ENCODE peak calls at places on chromosomes 13 and 19, in eight cellular contexts. One of them, this sample, is unnamed.

GRCh38 chr13:31815361-31816144 is 76.2 kb downstream of the RXFP2 start:
- DNase-seq in A673: no peak
- DNase-seq in foreskin fibroblast: no peak
- DNase-seq in fibroblast of lung: no peak
- DNase-seq in Karpas-422: no peak
- DNase-seq in cardiac fibroblast: no peak
- DNase-seq in A549: no peak
- DNase-seq in fibroblast of mammary gland: no peak
- DNase-seq in this sample: no peak

GRCh38 chr19:1274081-1274851 is 1.1 kb upstream of the FAM174C start:
- DNase-seq in A549: no peak
- DNase-seq in A673: no peak
- DNase-seq in fibroblast of mammary gland: no peak
- DNase-seq in Karpas-422: no peak
- DNase-seq in fibroblast of lung: no peak
- DNase-seq in cardiac fibroblast: peak; percentile 3
- DNase-seq in foreskin fibroblast: no peak
- DNase-seq in this sample: peak; percentile 71

GRCh38 chr19:641702-642101 is 2.0 kb downstream of the FGF22 start:
- DNase-seq in foreskin fibroblast: no peak
- DNase-seq in fibroblast of lung: no peak
- DNase-seq in fibroblast of mammary gland: no peak
- DNase-seq in A549: no peak
- DNase-seq in A673: no peak
- DNase-seq in Karpas-422: no peak
- DNase-seq in cardiac fibroblast: no peak
- DNase-seq in this sample: no peak

GRCh38 chr19:383040-383439 is 25.9 kb downstream of the C2CD4C start:
- DNase-seq in fibroblast of lung: no peak
- DNase-seq in A673: no peak
- DNase-seq in A549: no peak
- DNase-seq in Karpas-422: no peak
- DNase-seq in cardiac fibroblast: no peak
- DNase-seq in foreskin fibroblast: no peak
- DNase-seq in fibroblast of mammary gland: peak; percentile 41
- DNase-seq in this sample: no peak

GRCh38 chr19:47013041-47013517 is 6.6 kb upstream of the NPAS1 start:
- DNase-seq in fibroblast of mammary gland: peak; percentile 59
- DNase-seq in A549: no peak
- DNase-seq in A673: peak; percentile 86
- DNase-seq in fibroblast of lung: peak; percentile 45
- DNase-seq in cardiac fibroblast: peak; percentile 73
- DNase-seq in Karpas-422: peak; percentile 72
- DNase-seq in foreskin fibroblast: peak; percentile 40
- DNase-seq in this sample: peak; percentile 94

GRCh38 chr13:112959701-112960542 is 9.1 kb upstream of the MCF2L start:
- DNase-seq in fibroblast of mammary gland: no peak
- DNase-seq in A673: no peak
- DNase-seq in cardiac fibroblast: no peak
- DNase-seq in Karpas-422: no peak
- DNase-seq in fibroblast of lung: no peak
- DNase-seq in foreskin fibroblast: no peak
- DNase-seq in A549: no peak
- DNase-seq in this sample: no peak

GRCh38 chr13:79435549-79435948 is 29.5 kb upstream of the RBM26 start:
- DNase-seq in Karpas-422: no peak
- DNase-seq in A549: no peak
- DNase-seq in A673: no peak
- DNase-seq in fibroblast of mammary gland: peak; percentile 53
- DNase-seq in foreskin fibroblast: peak; percentile 71
- DNase-seq in cardiac fibroblast: peak; percentile 71
- DNase-seq in fibroblast of lung: peak; percentile 83
- DNase-seq in this sample: no peak

GRCh38 chr13:94408300-94409036 is 71.0 kb downstream of the DCT start:
- DNase-seq in foreskin fibroblast: no peak
- DNase-seq in fibroblast of lung: no peak
- DNase-seq in A549: no peak
- DNase-seq in fibroblast of mammary gland: no peak
- DNase-seq in Karpas-422: no peak
- DNase-seq in A673: no peak
- DNase-seq in cardiac fibroblast: no peak
- DNase-seq in this sample: no peak

GRCh38 chr19:39448271-39448670 is 2.9 kb downstream of the SUPT5H start:
- DNase-seq in foreskin fibroblast: peak; percentile 24
- DNase-seq in A673: no peak
- DNase-seq in Karpas-422: peak; percentile 69
- DNase-seq in fibroblast of lung: peak; percentile 68
- DNase-seq in A549: no peak
- DNase-seq in fibroblast of mammary gland: peak; percentile 30
- DNase-seq in cardiac fibroblast: peak; percentile 39
- DNase-seq in this sample: no peak

GRCh38 chr19:10752237-10752912 is 34.5 kb downstream of the DNM2 start:
- DNase-seq in foreskin fibroblast: no peak
- DNase-seq in Karpas-422: no peak
- DNase-seq in cardiac fibroblast: no peak
- DNase-seq in fibroblast of mammary gland: no peak
- DNase-seq in A549: no peak
- DNase-seq in fibroblast of lung: no peak
- DNase-seq in A673: no peak
- DNase-seq in this sample: no peak

GRCh38 chr13:51646041-51646670 is 61.9 kb downstream of the WDFY2 start:
- DNase-seq in A673: no peak
- DNase-seq in fibroblast of mammary gland: no peak
- DNase-seq in fibroblast of lung: no peak
- DNase-seq in Karpas-422: no peak
- DNase-seq in cardiac fibroblast: no peak
- DNase-seq in foreskin fibroblast: no peak
- DNase-seq in A549: no peak
- DNase-seq in this sample: peak; percentile 44

GRCh38 chr19:39696418-39696817 is 7.9 kb upstream of the LGALS14 start:
- DNase-seq in foreskin fibroblast: no peak
- DNase-seq in fibroblast of mammary gland: peak; percentile 40
- DNase-seq in fibroblast of lung: no peak
- DNase-seq in A549: no peak
- DNase-seq in cardiac fibroblast: peak; percentile 68
- DNase-seq in Karpas-422: no peak
- DNase-seq in A673: no peak
- DNase-seq in this sample: no peak

GRCh38 chr19:13103585-13103923 is 896 bp upstream of the LYL1 start:
- DNase-seq in fibroblast of mammary gland: no peak
- DNase-seq in fibroblast of lung: no peak
- DNase-seq in foreskin fibroblast: no peak
- DNase-seq in Karpas-422: peak; percentile 71
- DNase-seq in A549: no peak
- DNase-seq in cardiac fibroblast: no peak
- DNase-seq in A673: no peak
- DNase-seq in this sample: no peak
- H3K4me3 ChIP-seq in fibroblast of mammary gland: no peak overlapping the region
- H3K4me3 ChIP-seq in fibroblast of lung: no peak overlapping the region
- H3K4me3 ChIP-seq in foreskin fibroblast: no peak overlapping the region
- H3K4me3 ChIP-seq in Karpas-422: peak overlapping the region; percentile 90
- H3K4me3 ChIP-seq in A549: no peak overlapping the region
- H3K4me3 ChIP-seq in cardiac fibroblast: no peak overlapping the region
- H3K4me3 ChIP-seq in A673: no peak overlapping the region
- H3K4me3 ChIP-seq in this sample: no peak overlapping the region

DNA sequence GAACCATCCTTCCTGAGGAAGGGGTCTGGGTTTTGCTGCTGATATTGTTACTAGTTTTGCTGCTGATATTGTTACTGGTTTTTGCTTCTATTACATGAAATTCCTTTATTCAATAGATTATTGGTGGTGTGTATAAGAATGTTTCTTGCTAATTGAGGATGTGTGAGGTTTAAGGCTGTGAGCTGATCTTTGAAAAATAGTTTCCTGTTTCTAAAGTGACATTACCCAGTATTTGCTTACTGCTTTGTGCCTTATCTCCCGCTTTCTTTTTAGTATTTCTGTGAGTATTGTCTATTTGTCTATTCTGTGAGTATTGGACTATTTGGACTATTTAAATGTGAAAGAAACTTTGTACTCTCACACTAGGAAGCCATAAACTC is 38.2 kb upstream of the C1QTNF9 start:
- DNase-seq in fibroblast of lung: no peak
- DNase-seq in A673: no peak
- DNase-seq in cardiac fibroblast: no peak
- DNase-seq in foreskin fibroblast: no peak
- DNase-seq in Karpas-422: no peak
- DNase-seq in A549: no peak
- DNase-seq in fibroblast of mammary gland: no peak
- DNase-seq in this sample: no peak
- H3K4me3 ChIP-seq in fibroblast of lung: peak overlapping the region; percentile 50
- H3K4me3 ChIP-seq in A673: peak overlapping the region; percentile 53
- H3K4me3 ChIP-seq in cardiac fibroblast: peak overlapping the region; percentile 46
- H3K4me3 ChIP-seq in foreskin fibroblast: peak overlapping the region; percentile 48
- H3K4me3 ChIP-seq in Karpas-422: no peak overlapping the region
- H3K4me3 ChIP-seq in A549: no peak overlapping the region
- H3K4me3 ChIP-seq in fibroblast of mammary gland: peak overlapping the region; percentile 45
- H3K4me3 ChIP-seq in this sample: no peak overlapping the region

GRCh38 chr19:49474545-49474930 is 523 bp downstream of the FLT3LG start:
- DNase-seq in A673: no peak
- DNase-seq in cardiac fibroblast: no peak
- DNase-seq in fibroblast of mammary gland: no peak
- DNase-seq in A549: no peak
- DNase-seq in fibroblast of lung: no peak
- DNase-seq in foreskin fibroblast: no peak
- DNase-seq in Karpas-422: no peak
- DNase-seq in this sample: no peak
- H3K4me3 ChIP-seq in A673: peak overlapping the region; percentile 64
- H3K4me3 ChIP-seq in cardiac fibroblast: peak overlapping the region; percentile 72
- H3K4me3 ChIP-seq in fibroblast of mammary gland: peak overlapping the region; percentile 77
- H3K4me3 ChIP-seq in A549: peak overlapping the region; percentile 59
- H3K4me3 ChIP-seq in fibroblast of lung: peak overlapping the region; percentile 75
- H3K4me3 ChIP-seq in foreskin fibroblast: peak overlapping the region; percentile 73
- H3K4me3 ChIP-seq in Karpas-422: peak overlapping the region; percentile 75
- H3K4me3 ChIP-seq in this sample: peak overlapping the region; percentile 34

GRCh38 chr13:76293346-76293745 is 592.9 kb downstream of the KCTD12 start:
- DNase-seq in A549: no peak
- DNase-seq in cardiac fibroblast: peak; percentile 90
- DNase-seq in Karpas-422: no peak
- DNase-seq in fibroblast of mammary gland: peak; percentile 75
- DNase-seq in foreskin fibroblast: peak; percentile 28
- DNase-seq in A673: no peak
- DNase-seq in fibroblast of lung: peak; percentile 73
- DNase-seq in this sample: no peak

GRCh38 chr13:76292726-76293125 is 593.5 kb downstream of the KCTD12 start:
- DNase-seq in A673: no peak
- DNase-seq in fibroblast of mammary gland: peak; percentile 48
- DNase-seq in A549: no peak
- DNase-seq in Karpas-422: no peak
- DNase-seq in fibroblast of lung: no peak
- DNase-seq in foreskin fibroblast: no peak
- DNase-seq in cardiac fibroblast: peak; percentile 69
- DNase-seq in this sample: no peak

GRCh38 chr13:76296751-76297150 is 589.5 kb downstream of the KCTD12 start:
- DNase-seq in cardiac fibroblast: no peak
- DNase-seq in foreskin fibroblast: no peak
- DNase-seq in fibroblast of lung: no peak
- DNase-seq in Karpas-422: no peak
- DNase-seq in fibroblast of mammary gland: no peak
- DNase-seq in A549: no peak
- DNase-seq in A673: no peak
- DNase-seq in this sample: no peak

GRCh38 chr13:76292031-76292430 is 594.2 kb downstream of the KCTD12 start:
- DNase-seq in fibroblast of mammary gland: no peak
- DNase-seq in A673: no peak
- DNase-seq in Karpas-422: no peak
- DNase-seq in cardiac fibroblast: no peak
- DNase-seq in A549: no peak
- DNase-seq in foreskin fibroblast: no peak
- DNase-seq in fibroblast of lung: no peak
- DNase-seq in this sample: no peak

GRCh38 chr13:76293751-76294150 is 592.5 kb downstream of the KCTD12 start:
- DNase-seq in A673: no peak
- DNase-seq in A549: peak; percentile 0
- DNase-seq in fibroblast of mammary gland: peak; percentile 29
- DNase-seq in Karpas-422: no peak
- DNase-seq in cardiac fibroblast: peak; percentile 68
- DNase-seq in fibroblast of lung: peak; percentile 8
- DNase-seq in foreskin fibroblast: no peak
- DNase-seq in this sample: no peak
- H3K4me3 ChIP-seq in A673: no peak overlapping the region
- H3K4me3 ChIP-seq in A549: no peak overlapping the region
- H3K4me3 ChIP-seq in fibroblast of mammary gland: no peak overlapping the region
- H3K4me3 ChIP-seq in Karpas-422: no peak overlapping the region
- H3K4me3 ChIP-seq in cardiac fibroblast: no peak overlapping the region
- H3K4me3 ChIP-seq in fibroblast of lung: no peak overlapping the region
- H3K4me3 ChIP-seq in foreskin fibroblast: no peak overlapping the region
- H3K4me3 ChIP-seq in this sample: no peak overlapping the region

GRCh38 chr13:64078480-64078936 is 2662.9 kb upstream of the PCDH20 start:
- DNase-seq in A549: no peak
- DNase-seq in Karpas-422: no peak
- DNase-seq in foreskin fibroblast: no peak
- DNase-seq in fibroblast of mammary gland: no peak
- DNase-seq in fibroblast of lung: no peak
- DNase-seq in cardiac fibroblast: no peak
- DNase-seq in A673: no peak
- DNase-seq in this sample: peak; percentile 10
- H3K4me3 ChIP-seq in A549: no peak overlapping the region
- H3K4me3 ChIP-seq in Karpas-422: no peak overlapping the region
- H3K4me3 ChIP-seq in foreskin fibroblast: no peak overlapping the region
- H3K4me3 ChIP-seq in fibroblast of mammary gland: no peak overlapping the region
- H3K4me3 ChIP-seq in fibroblast of lung: no peak overlapping the region
- H3K4me3 ChIP-seq in cardiac fibroblast: no peak overlapping the region
- H3K4me3 ChIP-seq in A673: no peak overlapping the region
- H3K4me3 ChIP-seq in this sample: no peak overlapping the region

GRCh38 chr19:18408053-18408476 is 10.6 kb upstream of the LRRC25 start:
- DNase-seq in fibroblast of mammary gland: no peak
- DNase-seq in fibroblast of lung: no peak
- DNase-seq in A673: peak; percentile 56
- DNase-seq in cardiac fibroblast: no peak
- DNase-seq in foreskin fibroblast: no peak
- DNase-seq in A549: no peak
- DNase-seq in Karpas-422: peak; percentile 96
- DNase-seq in this sample: peak; percentile 83
- H3K4me3 ChIP-seq in fibroblast of mammary gland: no peak overlapping the region
- H3K4me3 ChIP-seq in fibroblast of lung: no peak overlapping the region
- H3K4me3 ChIP-seq in A673: no peak overlapping the region
- H3K4me3 ChIP-seq in cardiac fibroblast: no peak overlapping the region
- H3K4me3 ChIP-seq in foreskin fibroblast: no peak overlapping the region
- H3K4me3 ChIP-seq in A549: no peak overlapping the region
- H3K4me3 ChIP-seq in Karpas-422: no peak overlapping the region
- H3K4me3 ChIP-seq in this sample: no peak overlapping the region

GRCh38 chr13:30119476-30119875 is 187.9 kb downstream of the KATNAL1 start:
- DNase-seq in fibroblast of mammary gland: peak; percentile 70
- DNase-seq in fibroblast of lung: peak; percentile 85
- DNase-seq in Karpas-422: no peak
- DNase-seq in A673: peak; percentile 77
- DNase-seq in A549: no peak
- DNase-seq in foreskin fibroblast: peak; percentile 83
- DNase-seq in cardiac fibroblast: peak; percentile 65
- DNase-seq in this sample: no peak
- H3K4me3 ChIP-seq in fibroblast of mammary gland: no peak overlapping the region
- H3K4me3 ChIP-seq in fibroblast of lung: no peak overlapping the region
- H3K4me3 ChIP-seq in Karpas-422: no peak overlapping the region
- H3K4me3 ChIP-seq in A673: no peak overlapping the region
- H3K4me3 ChIP-seq in A549: no peak overlapping the region
- H3K4me3 ChIP-seq in foreskin fibroblast: peak overlapping the region; percentile 27
- H3K4me3 ChIP-seq in cardiac fibroblast: no peak overlapping the region
- H3K4me3 ChIP-seq in this sample: no peak overlapping the region

This sample was measured in H7.